ENCODE peak calls at places on chromosomes 6 and 20, in seven cellular contexts. One of them, this sample, is unnamed.
A peak's percentile ranks its signal among the peaks of the same experiment; 100 is the strongest.

GRCh38 chr6:149453597-149454340 is 31.0 kb downstream of the ZC3H12D start:
- DNase-seq in GM12878: no peak
- DNase-seq in HCT116: no peak
- DNase-seq in HepG2: no peak
- DNase-seq in K562: no peak
- DNase-seq in H1: no peak
- DNase-seq in SK-N-SH: no peak
- DNase-seq in this sample: no peak

GRCh38 chr6:55469829-55470438 is 109.1 kb downstream of the HMGCLL1 start:
- DNase-seq in H1: no peak
- DNase-seq in HepG2: no peak
- DNase-seq in GM12878: no peak
- DNase-seq in SK-N-SH: peak; percentile 0
- DNase-seq in K562: no peak
- DNase-seq in HCT116: no peak
- DNase-seq in this sample: no peak

GRCh38 chr6:128990915-128991314 is 108.0 kb downstream of the LAMA2 start:
- DNase-seq in HCT116: no peak
- DNase-seq in HepG2: no peak
- DNase-seq in H1: no peak
- DNase-seq in K562: no peak
- DNase-seq in GM12878: no peak
- DNase-seq in SK-N-SH: no peak
- DNase-seq in this sample: no peak

GRCh38 chr20:58981564-58982364 is 708 bp downstream of the NELFCD start:
- DNase-seq in SK-N-SH: peak; percentile 47
- DNase-seq in HepG2: peak; percentile 35
- DNase-seq in HCT116: no peak
- DNase-seq in GM12878: no peak
- DNase-seq in K562: peak; percentile 54
- DNase-seq in H1: no peak
- DNase-seq in this sample: no peak

GRCh38 chr6:97644353-97644752 is 361.3 kb upstream of the MMS22L start:
- DNase-seq in GM12878: no peak
- DNase-seq in HCT116: no peak
- DNase-seq in SK-N-SH: peak; percentile 29
- DNase-seq in K562: no peak
- DNase-seq in H1: no peak
- DNase-seq in HepG2: no peak
- DNase-seq in this sample: no peak

GRCh38 chr6:44278774-44279697 is 8.8 kb downstream of the TMEM151B start:
- DNase-seq in H1: no peak
- DNase-seq in GM12878: no peak
- DNase-seq in HCT116: no peak
- DNase-seq in K562: no peak
- DNase-seq in HepG2: no peak
- DNase-seq in SK-N-SH: no peak
- DNase-seq in this sample: no peak

GRCh38 chr20:50834599-50835005 is 39.7 kb downstream of the BCAS4 start:
- DNase-seq in HCT116: no peak
- DNase-seq in H1: no peak
- DNase-seq in GM12878: no peak
- DNase-seq in SK-N-SH: no peak
- DNase-seq in HepG2: peak; percentile 51
- DNase-seq in K562: no peak
- DNase-seq in this sample: no peak

GRCh38 chr6:114108119-114109002 is 137.4 kb upstream of the HDAC2 start:
- DNase-seq in HCT116: peak; percentile 64
- DNase-seq in HepG2: peak; percentile 63
- DNase-seq in K562: peak; percentile 66
- DNase-seq in H1: no peak
- DNase-seq in GM12878: no peak
- DNase-seq in SK-N-SH: peak; percentile 23
- DNase-seq in this sample: peak; percentile 30

GRCh38 chr6:136921521-136921935 is 573 bp upstream of the SLC35D3 start:
- DNase-seq in H1: no peak
- DNase-seq in HepG2: no peak
- DNase-seq in GM12878: no peak
- DNase-seq in SK-N-SH: peak; percentile 85
- DNase-seq in HCT116: no peak
- DNase-seq in K562: no peak
- DNase-seq in this sample: peak; percentile 2

GRCh38 chr20:7113577-7114466 is 346.3 kb downstream of the BMP2 start:
- DNase-seq in GM12878: no peak
- DNase-seq in K562: peak; percentile 0
- DNase-seq in SK-N-SH: peak; percentile 56
- DNase-seq in HepG2: peak; percentile 49
- DNase-seq in HCT116: no peak
- DNase-seq in H1: peak; percentile 34
- DNase-seq in this sample: peak; percentile 58

GRCh38 chr6:123808556-123808955 is 4.9 kb downstream of the NKAIN2 start:
- DNase-seq in SK-N-SH: no peak
- DNase-seq in H1: no peak
- DNase-seq in HCT116: no peak
- DNase-seq in K562: no peak
- DNase-seq in GM12878: no peak
- DNase-seq in HepG2: no peak
- DNase-seq in this sample: no peak

GRCh38 chr6:149366237-149366921 is 33.7 kb upstream of the SUMO4 start:
- DNase-seq in H1: no peak
- DNase-seq in K562: no peak
- DNase-seq in HepG2: no peak
- DNase-seq in SK-N-SH: no peak
- DNase-seq in HCT116: no peak
- DNase-seq in GM12878: no peak
- DNase-seq in this sample: no peak

GRCh38 chr20:6533828-6534388 is 233.6 kb upstream of the BMP2 start:
- DNase-seq in K562: no peak
- DNase-seq in HepG2: no peak
- DNase-seq in HCT116: no peak
- DNase-seq in GM12878: no peak
- DNase-seq in H1: no peak
- DNase-seq in SK-N-SH: no peak
- DNase-seq in this sample: no peak

GRCh38 chr6:25660512-25660911 is 8.5 kb downstream of the SCGN start:
- DNase-seq in HCT116: peak; percentile 56
- DNase-seq in H1: no peak
- DNase-seq in GM12878: no peak
- DNase-seq in HepG2: peak; percentile 75
- DNase-seq in SK-N-SH: no peak
- DNase-seq in K562: peak; percentile 45
- DNase-seq in this sample: no peak

GRCh38 chr6:118860363-118860762 is 33.6 kb upstream of the ASF1A start:
- DNase-seq in K562: no peak
- DNase-seq in SK-N-SH: no peak
- DNase-seq in HepG2: no peak
- DNase-seq in HCT116: no peak
- DNase-seq in H1: no peak
- DNase-seq in GM12878: no peak
- DNase-seq in this sample: no peak

GRCh38 chr20:57508381-57508780 is 16.6 kb downstream of the CTCFL start:
- DNase-seq in K562: no peak
- DNase-seq in SK-N-SH: no peak
- DNase-seq in HepG2: no peak
- DNase-seq in H1: no peak
- DNase-seq in GM12878: no peak
- DNase-seq in HCT116: no peak
- DNase-seq in this sample: no peak

GRCh38 chr6:46526607-46527006 is 35.4 kb upstream of the RCAN2 start:
- DNase-seq in HepG2: no peak
- DNase-seq in GM12878: no peak
- DNase-seq in K562: no peak
- DNase-seq in HCT116: no peak
- DNase-seq in H1: no peak
- DNase-seq in SK-N-SH: no peak
- DNase-seq in this sample: no peak

DNA sequence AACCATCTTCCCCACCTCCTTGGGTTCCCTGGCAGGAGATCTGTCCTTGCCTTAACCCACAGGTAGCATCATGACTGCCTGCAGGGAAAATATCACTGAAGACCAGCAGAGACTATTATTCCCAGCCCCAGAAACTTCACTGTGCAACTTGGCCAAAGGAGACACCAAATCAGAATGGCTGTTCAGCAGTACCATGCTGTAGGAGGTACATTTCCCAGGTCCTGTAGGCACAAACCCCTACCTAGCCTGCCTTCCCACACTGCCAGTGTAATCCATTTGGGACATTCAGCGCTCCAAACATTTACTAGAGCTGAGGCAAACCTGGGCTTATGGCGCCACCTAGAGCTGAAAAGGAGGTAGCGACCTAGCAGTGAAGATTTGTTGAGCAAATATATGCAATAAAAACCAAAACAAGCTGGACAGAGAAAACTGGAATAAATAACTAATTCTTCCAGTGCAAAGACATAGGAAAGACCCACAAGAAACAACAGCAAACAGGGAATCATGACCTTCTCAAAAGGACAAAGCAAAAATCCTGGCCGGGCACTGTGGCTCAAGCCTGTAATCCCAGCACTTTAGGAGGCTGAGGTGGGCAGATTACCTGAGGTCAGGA is 60.3 kb downstream of the VTA1 start:
- DNase-seq in SK-N-SH: peak; percentile 30
- DNase-seq in K562: peak; percentile 68
- DNase-seq in HCT116: peak; percentile 26
- DNase-seq in GM12878: no peak
- DNase-seq in HepG2: peak; percentile 67
- DNase-seq in H1: peak; percentile 21
- DNase-seq in this sample: no peak
- TF ChIP-seq JUND in SK-N-SH: no peak
- TF ChIP-seq JUND in K562: no peak
- TF ChIP-seq JUND in HCT116: no peak
- TF ChIP-seq JUND in GM12878: no peak
- TF ChIP-seq JUND in HepG2: no peak
- TF ChIP-seq JUND in H1: no peak
- TF ChIP-seq JUND in this sample: no peak

GRCh38 chr6:133893324-133893692 is 4.4 kb downstream of the TCF21 start:
- DNase-seq in K562: no peak
- DNase-seq in HCT116: no peak
- DNase-seq in HepG2: no peak
- DNase-seq in SK-N-SH: no peak
- DNase-seq in GM12878: no peak
- DNase-seq in H1: no peak
- DNase-seq in this sample: no peak

GRCh38 chr6:133890941-133891813 is 2.3 kb downstream of the TCF21 start:
- DNase-seq in H1: no peak
- DNase-seq in SK-N-SH: peak; percentile 59
- DNase-seq in HepG2: no peak
- DNase-seq in HCT116: no peak
- DNase-seq in K562: peak; percentile 12
- DNase-seq in GM12878: no peak
- DNase-seq in this sample: no peak

GRCh38 chr6:133894369-133894768 is 5.5 kb downstream of the TCF21 start:
- DNase-seq in H1: no peak
- DNase-seq in HCT116: no peak
- DNase-seq in HepG2: no peak
- DNase-seq in SK-N-SH: no peak
- DNase-seq in GM12878: no peak
- DNase-seq in K562: no peak
- DNase-seq in this sample: no peak

GRCh38 chr6:133891814-133892443 is 3.0 kb downstream of the TCF21 start:
- DNase-seq in K562: no peak
- DNase-seq in GM12878: no peak
- DNase-seq in HCT116: no peak
- DNase-seq in H1: no peak
- DNase-seq in SK-N-SH: peak; percentile 39
- DNase-seq in HepG2: no peak
- DNase-seq in this sample: no peak

DNA sequence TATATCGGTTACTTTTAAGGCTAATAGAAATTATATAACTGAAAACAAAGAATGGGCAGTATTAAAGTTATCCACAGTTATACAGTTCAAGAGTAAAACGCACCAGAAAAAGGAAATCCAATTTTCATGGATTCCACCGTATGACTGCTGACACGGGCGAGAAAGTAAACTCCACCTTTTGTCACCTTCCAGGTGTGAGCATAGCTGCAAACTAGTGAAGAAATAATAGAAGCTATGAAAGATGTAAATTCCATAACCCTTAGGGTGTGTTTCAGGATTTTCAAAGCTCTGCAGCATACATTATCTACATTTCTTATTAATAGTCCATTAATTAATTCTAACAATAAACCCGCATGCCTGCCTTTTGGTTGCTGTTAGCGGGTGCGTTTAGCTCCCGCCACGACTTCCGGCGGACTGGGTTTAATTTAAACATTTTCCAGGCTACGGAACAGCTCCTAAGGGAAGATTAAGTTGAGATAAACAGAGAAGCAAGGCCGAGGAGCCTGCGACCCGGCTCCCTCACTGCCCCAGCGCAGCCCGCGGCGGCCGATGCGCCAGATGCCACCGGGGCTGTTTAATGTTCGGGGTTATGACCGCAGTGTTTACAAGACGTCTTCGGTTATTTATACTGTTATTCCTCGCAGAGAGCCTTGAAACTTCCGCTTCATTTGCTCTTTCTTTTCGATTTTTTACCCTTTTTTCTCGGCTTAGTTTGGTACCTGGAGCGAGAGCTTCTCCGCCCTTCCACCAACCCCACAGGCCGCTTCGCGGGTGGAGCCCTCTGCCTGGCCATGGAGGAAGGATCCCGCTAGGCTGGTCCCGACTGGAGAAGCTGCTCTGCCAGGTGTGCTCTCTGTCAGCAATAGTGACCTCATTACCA is 3.8 kb downstream of the TCF21 start:
- DNase-seq in K562: no peak
- DNase-seq in HCT116: no peak
- DNase-seq in H1: no peak
- DNase-seq in GM12878: no peak
- DNase-seq in HepG2: no peak
- DNase-seq in SK-N-SH: peak; percentile 75
- DNase-seq in this sample: peak; percentile 9
- TF ChIP-seq JUND in K562: no peak
- TF ChIP-seq JUND in HCT116: no peak
- TF ChIP-seq JUND in H1: no peak
- TF ChIP-seq JUND in GM12878: no peak
- TF ChIP-seq JUND in HepG2: no peak
- TF ChIP-seq JUND in SK-N-SH: no peak
- TF ChIP-seq JUND in this sample: no peak

DNA sequence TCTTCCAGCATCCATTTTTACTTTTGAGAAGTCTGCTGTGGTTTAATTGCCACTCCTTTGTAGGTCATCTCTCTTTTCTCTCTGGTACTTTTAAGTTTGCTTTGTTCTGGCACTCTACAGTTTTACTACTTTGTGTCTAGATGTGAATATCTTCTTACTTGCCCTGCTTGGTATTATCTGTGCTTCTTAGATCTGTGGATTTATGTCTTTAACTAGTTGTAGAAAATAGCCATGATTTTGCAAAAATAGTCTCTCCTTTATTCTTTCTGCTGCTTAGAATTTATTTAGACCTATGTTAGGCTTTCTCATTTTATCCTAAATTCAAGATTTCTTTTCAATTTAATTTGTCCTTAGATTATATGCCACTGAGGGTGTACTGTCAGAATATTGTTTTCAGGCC is 5.2 kb upstream of the MAK start:
- DNase-seq in SK-N-SH: no peak
- DNase-seq in HepG2: no peak
- DNase-seq in HCT116: no peak
- DNase-seq in H1: no peak
- DNase-seq in GM12878: no peak
- DNase-seq in K562: no peak
- DNase-seq in this sample: no peak
- TF ChIP-seq JUND in SK-N-SH: no peak
- TF ChIP-seq JUND in HepG2: no peak
- TF ChIP-seq JUND in HCT116: no peak
- TF ChIP-seq JUND in H1: no peak
- TF ChIP-seq JUND in GM12878: no peak
- TF ChIP-seq JUND in K562: no peak
- TF ChIP-seq JUND in this sample: no peak

GRCh38 chr20:11338506-11339306 is 579.0 kb upstream of the BTBD3 start:
- DNase-seq in SK-N-SH: no peak
- DNase-seq in HepG2: no peak
- DNase-seq in HCT116: no peak
- DNase-seq in GM12878: no peak
- DNase-seq in H1: no peak
- DNase-seq in K562: no peak
- DNase-seq in this sample: no peak
- TF ChIP-seq JUND in SK-N-SH: no peak
- TF ChIP-seq JUND in HepG2: no peak
- TF ChIP-seq JUND in HCT116: no peak
- TF ChIP-seq JUND in GM12878: no peak
- TF ChIP-seq JUND in H1: no peak
- TF ChIP-seq JUND in K562: no peak
- TF ChIP-seq JUND in this sample: no peak

This sample was measured in T47D.